ENCODE peak calls at places on chromosomes 11 and 22, in ten cellular contexts. C is neural progenitor cell, J is fibroblast of lung, S is fibroblast of villous mesenchyme, L is foreskin fibroblast, T is heart right ventricle, N is pancreas, Z is GM12878, P is PC-3, H is left ventricle myocardium inferior. D is an unnamed sample.

GRCh38 chr11:111922803-111923202 is 4.1 kb downstream of the C11orf52 start:
- DNase-seq in C (no peak), J (peak), S (peak), L (peak), T (peak), N (peak), Z (no peak), P (peak), H (no peak), D (no peak)

GRCh38 chr22:31295413-31295812 is 3.1 kb upstream of the PIK3IP1 start:
- DNase-seq in C (no peak), J (no peak), S (no peak), L (no peak), T (no peak), N (no peak), Z (no peak), P (no peak), H (no peak), D (no peak)

GRCh38 chr11:64251986-64252837 is 882 bp downstream of the PLCB3 start:
- DNase-seq in C (peak), J (peak), S (no peak), L (peak), T (peak), N (no peak), Z (no peak), P (peak), H (peak), D (no peak)

GRCh38 chr22:30605449-30606110 is 1.4 kb upstream of the TCN2 start:
- DNase-seq in C (peak), J (peak), S (peak), L (peak), T (peak), N (peak), Z (no peak), P (peak), H (peak), D (peak)

GRCh38 chr11:71086687-71087258 is 165.6 kb downstream of the SHANK2 start:
- DNase-seq in C (peak), J (peak), S (peak), L (no peak), T (no peak), N (peak), Z (no peak), P (peak), H (no peak), D (peak)

GRCh38 chr11:23364076-23364475 is 503.8 kb upstream of the CCDC179 start:
- DNase-seq in C (no peak), J (no peak), S (no peak), L (peak), T (no peak), N (no peak), Z (no peak), P (no peak), H (no peak), D (no peak)

GRCh38 chr22:19292262-19293230 is 1.0 kb upstream of the CLTCL1 start:
- DNase-seq in C (no peak), J (peak), S (peak), L (no peak), T (peak), N (peak), Z (no peak), P (no peak), H (peak), D (no peak)

GRCh38 chr11:67354314-67355022 is 1.1 kb upstream of the POLD4 start:
- DNase-seq in C (peak), J (peak), S (peak), L (peak), T (peak), N (peak), Z (no peak), P (peak), H (peak), D (no peak)

DNA sequence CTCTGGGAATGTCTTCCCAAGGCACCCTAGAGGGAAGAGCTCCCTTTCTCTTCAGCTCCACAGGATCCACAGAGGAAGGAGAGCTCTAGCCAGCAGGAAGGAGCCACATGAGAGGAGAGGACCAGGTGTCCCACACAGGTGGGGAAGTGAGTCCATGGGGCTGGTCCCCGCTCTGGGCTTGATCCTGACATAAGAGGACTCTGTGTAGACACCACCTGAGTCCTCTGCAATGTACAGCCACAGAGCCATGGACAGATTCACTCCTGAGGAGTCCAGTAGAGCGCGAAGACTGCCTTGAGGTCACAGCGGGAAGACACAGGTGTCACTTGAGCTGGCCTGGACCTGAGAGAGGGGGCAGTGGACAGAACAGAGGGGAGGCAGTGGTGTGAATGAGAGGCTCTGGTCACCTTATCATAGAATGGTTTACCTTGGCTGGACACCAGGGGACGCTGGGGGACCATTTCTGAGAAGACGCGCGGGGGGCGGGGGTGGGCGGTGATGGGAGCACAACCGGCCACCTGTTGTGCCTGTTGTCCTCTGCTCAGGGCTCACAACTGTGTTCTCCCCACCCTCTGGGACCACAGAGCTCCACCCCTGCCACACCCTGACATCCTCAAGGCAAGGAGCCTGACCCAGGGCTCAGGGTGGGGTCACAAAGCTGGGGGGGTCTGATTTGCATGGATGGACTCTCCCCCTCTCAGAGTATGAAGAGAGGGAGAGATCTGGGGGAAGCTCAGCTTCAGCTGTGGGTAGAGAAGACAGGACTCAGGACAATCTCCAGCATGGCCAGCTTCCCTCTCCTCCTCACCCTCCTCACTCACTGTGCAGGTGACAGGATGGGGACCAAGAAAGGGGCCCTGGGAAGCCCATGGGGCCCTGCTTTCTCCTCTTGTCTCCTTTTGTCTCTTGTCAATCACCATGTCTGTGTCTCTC is 128.2 kb downstream of the ZNF280B start:
- DNase-seq in C (peak), J (no peak), S (no peak), L (no peak), T (no peak), N (no peak), Z (no peak), P (peak), H (no peak), D (peak)
- TF ChIP-seq CTCF in C (peak), J (no peak), S (no peak), L (no peak), T (no peak), N (no peak), Z (no peak), P (no peak), H (no peak), D (peak)

GRCh38 chr11:17746096-17746495 is 11.5 kb downstream of the KCNC1 start:
- DNase-seq in C (no peak), J (no peak), S (no peak), L (no peak), T (no peak), N (no peak), Z (no peak), P (no peak), H (no peak), D (no peak)
- H3K4me3 ChIP-seq in C (no peak), J (no peak), S (no peak), L (no peak), T (no peak), N (no peak), Z (no peak), P (no peak), H (no peak), D (no peak)

DNA sequence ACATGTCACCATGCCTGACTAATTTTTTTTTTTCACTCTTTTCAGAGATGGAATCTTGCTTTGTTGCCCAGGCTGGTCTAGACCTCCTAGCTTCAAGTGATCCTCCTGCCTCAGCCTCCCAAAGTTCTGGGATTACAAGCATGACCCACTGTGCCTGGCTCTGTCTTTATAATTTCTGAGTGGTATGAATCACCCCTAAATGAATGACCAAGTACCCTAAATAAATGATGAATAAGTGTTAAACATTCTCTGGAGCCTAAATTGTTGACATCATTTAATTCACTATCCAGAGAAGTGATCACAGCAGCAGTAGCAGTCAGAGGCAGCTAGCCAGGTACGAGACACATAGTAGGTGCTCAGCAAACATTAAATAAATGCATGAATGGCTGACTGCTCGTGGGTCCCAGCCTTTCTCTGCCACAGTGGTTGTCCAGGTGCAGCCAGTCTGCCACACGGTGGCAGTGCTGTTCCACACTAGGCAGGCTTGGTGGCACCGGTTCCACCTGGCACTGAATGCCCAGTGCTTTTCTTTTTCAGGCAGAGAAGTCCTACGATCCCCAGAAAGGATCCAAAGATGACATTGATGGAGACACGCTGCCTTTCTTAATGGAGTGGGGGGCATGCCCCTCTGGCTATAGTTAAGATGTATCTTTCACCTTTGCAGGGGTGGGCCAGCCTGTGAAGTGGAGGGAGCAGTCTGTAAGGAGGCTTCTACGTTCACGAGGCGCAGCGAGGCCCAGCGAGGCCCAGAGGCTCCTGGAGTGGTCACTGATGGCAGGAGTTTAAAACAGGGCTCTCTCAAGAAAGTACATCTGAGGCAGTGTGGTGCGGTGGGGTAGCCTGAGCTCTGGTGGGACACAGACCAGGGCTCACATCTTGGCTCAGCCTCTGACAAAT is 8.7 kb upstream of the TTC12 start:
- DNase-seq in C (peak), J (peak), S (peak), L (peak), T (peak), N (peak), Z (no peak), P (peak), H (peak), D (peak)
- TF ChIP-seq CTCF in C (peak), J (peak), S (peak), L (peak), T (peak), N (peak), Z (peak), P (peak), H (peak), D (peak)

GRCh38 chr11:104402812-104403521 is 239.0 kb upstream of the PDGFD start:
- DNase-seq in C (peak), J (no peak), S (no peak), L (no peak), T (no peak), N (no peak), Z (no peak), P (no peak), H (no peak), D (no peak)
- H3K4me3 ChIP-seq in C (no peak), J (no peak), S (no peak), L (no peak), T (no peak), N (no peak), Z (no peak), P (no peak), H (no peak), D (no peak)

DNA sequence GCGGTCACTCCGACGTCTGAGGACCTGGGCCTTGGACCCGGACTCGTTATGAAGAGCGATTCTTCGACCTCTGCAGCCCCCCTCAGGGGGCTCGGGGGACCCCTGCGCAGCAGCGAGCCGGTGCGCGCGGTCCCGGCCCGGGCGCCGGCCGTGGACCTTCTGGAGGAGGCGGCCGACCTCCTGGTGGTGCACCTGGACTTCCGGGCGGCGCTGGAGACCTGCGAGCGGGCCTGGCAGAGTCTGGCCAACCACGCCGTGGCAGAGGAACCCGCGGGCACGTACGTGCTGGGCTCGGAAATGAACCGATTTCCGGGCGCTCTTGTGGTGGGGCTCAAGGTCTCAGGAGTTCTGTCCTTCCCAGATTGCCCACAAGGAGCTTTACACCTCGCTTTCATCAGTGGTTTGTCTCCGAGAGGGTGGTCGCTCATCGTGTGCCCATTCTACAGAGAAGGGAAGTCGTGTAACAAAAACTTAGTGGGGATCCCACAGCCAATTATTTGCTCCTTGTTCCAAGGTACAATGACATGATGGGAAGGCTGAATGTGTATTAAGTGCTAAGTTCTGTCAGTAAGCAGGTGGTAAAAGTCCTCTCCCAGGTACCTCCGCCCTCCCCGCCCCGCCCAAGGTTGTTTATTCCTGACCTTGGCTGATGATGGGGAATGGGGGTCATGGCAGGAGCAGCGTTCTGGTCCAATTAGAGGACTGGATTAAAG is 695 bp downstream of the PEX26 start:
- DNase-seq in C (no peak), J (peak), S (peak), L (no peak), T (no peak), N (peak), Z (no peak), P (peak), H (no peak), D (peak)
- TF ChIP-seq CTCF in C (peak), J (no peak), S (no peak), L (no peak), T (no peak), N (no peak), Z (peak), P (peak), H (no peak), D (no peak)

GRCh38 chr11:60985991-60986915 is 14.8 kb downstream of the CD6 start:
- DNase-seq in C (no peak), J (peak), S (no peak), L (peak), T (no peak), N (peak), Z (no peak), P (peak), H (no peak), D (peak)

GRCh38 chr11:60985501-60985900 is 14.0 kb downstream of the CD6 start:
- DNase-seq in C (no peak), J (no peak), S (no peak), L (no peak), T (no peak), N (no peak), Z (no peak), P (no peak), H (no peak), D (no peak)

GRCh38 chr11:60982184-60982583 is 10.7 kb downstream of the CD6 start:
- DNase-seq in C (no peak), J (no peak), S (no peak), L (no peak), T (no peak), N (no peak), Z (no peak), P (no peak), H (no peak), D (no peak)

GRCh38 chr11:60984149-60984548 is 12.7 kb downstream of the CD6 start:
- DNase-seq in C (no peak), J (no peak), S (no peak), L (no peak), T (no peak), N (no peak), Z (no peak), P (no peak), H (no peak), D (no peak)

DNA sequence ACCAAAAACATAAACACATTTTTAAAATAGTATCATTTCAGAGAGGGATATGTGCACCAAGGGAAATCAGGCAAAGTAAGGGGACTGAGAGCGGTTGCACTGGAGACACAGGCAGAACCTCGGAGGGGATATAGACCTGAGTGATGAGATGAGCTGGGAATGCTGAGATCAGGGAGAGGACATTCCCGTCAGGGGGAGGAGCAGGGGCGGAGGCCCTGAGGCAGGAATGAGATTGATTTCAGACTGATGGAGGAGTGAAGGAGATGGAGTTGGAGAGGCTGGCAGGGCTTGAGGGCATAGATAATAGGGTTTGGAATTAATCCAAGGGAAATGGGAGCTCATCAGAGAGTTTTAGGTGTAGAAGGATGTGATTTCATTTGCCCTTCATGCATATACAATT is 13.1 kb downstream of the CD6 start:
- DNase-seq in C (no peak), J (no peak), S (no peak), L (no peak), T (no peak), N (no peak), Z (no peak), P (no peak), H (no peak), D (no peak)
- H3K4me3 ChIP-seq in C (no peak), J (no peak), S (no peak), L (no peak), T (no peak), N (no peak), Z (no peak), P (no peak), H (no peak), D (no peak)

GRCh38 chr11:34512810-34513673 is 552 bp downstream of the ELF5 start:
- DNase-seq in C (peak), J (peak), S (peak), L (peak), T (peak), N (peak), Z (peak), P (peak), H (peak), D (peak)
- TF ChIP-seq CTCF in C (peak), J (peak), S (peak), L (peak), T (peak), N (peak), Z (peak), P (peak), H (peak), D (peak)

DNA sequence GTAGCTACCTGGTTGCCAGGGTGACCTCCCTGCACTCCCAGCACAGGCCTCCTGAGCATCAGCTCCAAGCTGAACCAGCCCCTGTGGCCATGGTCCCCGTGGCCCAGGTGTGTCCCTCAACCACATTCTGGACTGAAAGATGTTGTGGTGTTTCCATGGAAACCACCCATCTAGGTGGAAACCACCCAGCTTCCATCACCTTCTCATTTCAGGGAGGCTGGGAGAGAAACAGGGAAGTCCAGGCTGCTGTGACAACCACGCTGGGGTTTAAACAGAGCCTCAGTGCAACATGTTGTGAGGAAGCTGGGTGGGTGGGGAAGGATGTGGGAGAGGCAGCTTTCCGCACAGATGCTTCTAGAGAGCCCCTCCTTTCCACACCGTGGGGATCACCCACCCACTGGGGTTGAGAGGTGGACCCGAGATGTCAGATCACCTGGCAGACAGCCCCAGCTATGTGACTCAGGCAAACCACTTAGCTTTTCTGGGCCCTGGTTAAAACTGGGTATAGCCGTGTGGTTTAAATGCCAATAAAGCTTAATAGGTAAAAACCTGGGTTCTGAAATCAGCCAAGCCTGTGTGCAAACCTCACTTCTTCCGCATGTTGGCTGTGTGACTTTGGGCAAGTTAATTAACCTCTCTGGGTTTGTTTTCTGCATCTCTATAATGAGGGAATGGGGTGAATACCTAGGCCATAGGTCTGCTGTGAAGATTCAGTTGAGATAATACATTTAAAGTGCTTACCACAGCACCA is 46.4 kb downstream of the CD82 start:
- DNase-seq in C (no peak), J (no peak), S (no peak), L (no peak), T (peak), N (no peak), Z (peak), P (no peak), H (peak), D (peak)
- H3K4me3 ChIP-seq in C (no peak), J (no peak), S (no peak), L (no peak), T (no peak), N (no peak), Z (no peak), P (no peak), H (no peak), D (no peak)

GRCh38 chr11:17724020-17724908 is 4.9 kb downstream of the MYOD1 start:
- DNase-seq in C (no peak), J (no peak), S (no peak), L (no peak), T (no peak), N (no peak), Z (no peak), P (no peak), H (no peak), D (no peak)

GRCh38 chr11:17721242-17721999 is 2.0 kb downstream of the MYOD1 start:
- DNase-seq in C (peak), J (no peak), S (no peak), L (no peak), T (no peak), N (no peak), Z (no peak), P (no peak), H (no peak), D (no peak)

GRCh38 chr11:17720796-17721171 is 1.4 kb downstream of the MYOD1 start:
- DNase-seq in C (peak), J (no peak), S (no peak), L (no peak), T (no peak), N (no peak), Z (no peak), P (no peak), H (no peak), D (no peak)

GRCh38 chr11:17719940-17720795 is 797 bp downstream of the MYOD1 start:
- DNase-seq in C (peak), J (no peak), S (peak), L (no peak), T (no peak), N (no peak), Z (no peak), P (no peak), H (no peak), D (no peak)

GRCh38 chr11:17722000-17722643 is 2.8 kb downstream of the MYOD1 start:
- DNase-seq in C (peak), J (peak), S (no peak), L (no peak), T (no peak), N (no peak), Z (no peak), P (peak), H (no peak), D (no peak)
- TF ChIP-seq CTCF in C (peak), J (peak), S (peak), L (peak), T (no peak), N (no peak), Z (no peak), P (peak), H (peak), D (no peak)